ENCODE peak calls at places on chromosome 7, in four cellular contexts. D, U, C and O are unnamed samples.

GRCh38 chr7:129053938-129054437 is 923 bp downstream of the TNPO3 start:
- DNase-seq in D (no peak), U (no peak), C (no peak), O (no peak)

GRCh38 chr7:67466109-67466508 is 469.5 kb downstream of the TYW1 start:
- DNase-seq in D (no peak), U (no peak), C (no peak), O (no peak)

GRCh38 chr7:50607524-50608125 is 42.4 kb upstream of the DDC start:
- DNase-seq in D (no peak), U (no peak), C (no peak), O (no peak)

GRCh38 chr7:87110778-87111177 is 41.5 kb upstream of the DMTF1 start:
- DNase-seq in D (peak), U (no peak), C (no peak), O (peak)

GRCh38 chr7:6416516-6417145 is 31.1 kb downstream of the DAGLB start:
- DNase-seq in D (peak), U (peak), C (no peak), O (peak)

GRCh38 chr7:116354546-116355422 is 144.4 kb downstream of the TES start:
- DNase-seq in D (peak), U (peak), C (no peak), O (peak)

GRCh38 chr7:82600601-82601000 is 157.0 kb upstream of the CACNA2D1 start:
- DNase-seq in D (no peak), U (no peak), C (no peak), O (no peak)

GRCh38 chr7:55224111-55224510 is 141.0 kb upstream of the LANCL2 start:
- DNase-seq in D (no peak), U (no peak), C (no peak), O (no peak)

GRCh38 chr7:63900394-63901203 is 98.0 kb upstream of the ZNF722 start:
- DNase-seq in D (no peak), U (no peak), C (no peak), O (peak)

GRCh38 chr7:78099715-78100477 is 301.3 kb downstream of the PHTF2 start:
- DNase-seq in D (no peak), U (no peak), C (no peak), O (no peak)

GRCh38 chr7:35777121-35777520 is 23.7 kb upstream of the SEPTIN7 start:
- DNase-seq in D (no peak), U (no peak), C (no peak), O (no peak)

GRCh38 chr7:50869108-50869716 is 86.5 kb upstream of the GRB10 start:
- DNase-seq in D (peak), U (no peak), C (no peak), O (no peak)

GRCh38 chr7:83077328-83077727 is 85.4 kb downstream of the PCLO start:
- DNase-seq in D (no peak), U (no peak), C (no peak), O (no peak)

GRCh38 chr7:66145404-66145843 is 30.8 kb downstream of the CRCP start:
- DNase-seq in D (no peak), U (no peak), C (no peak), O (no peak)

GRCh38 chr7:94848531-94848930 is 58.9 kb upstream of the PPP1R9A start:
- DNase-seq in D (no peak), U (no peak), C (no peak), O (no peak)

GRCh38 chr7:23600251-23600650 is 3.1 kb downstream of the CCDC126 start:
- DNase-seq in D (no peak), U (no peak), C (no peak), O (no peak)

GRCh38 chr7:130063036-130063435 is 7.3 kb upstream of the KLHDC10 start:
- DNase-seq in D (peak), U (peak), C (no peak), O (peak)
- TF ChIP-seq RFX5 in D (no peak), U (no peak), C (no peak), O (no peak)

DNA sequence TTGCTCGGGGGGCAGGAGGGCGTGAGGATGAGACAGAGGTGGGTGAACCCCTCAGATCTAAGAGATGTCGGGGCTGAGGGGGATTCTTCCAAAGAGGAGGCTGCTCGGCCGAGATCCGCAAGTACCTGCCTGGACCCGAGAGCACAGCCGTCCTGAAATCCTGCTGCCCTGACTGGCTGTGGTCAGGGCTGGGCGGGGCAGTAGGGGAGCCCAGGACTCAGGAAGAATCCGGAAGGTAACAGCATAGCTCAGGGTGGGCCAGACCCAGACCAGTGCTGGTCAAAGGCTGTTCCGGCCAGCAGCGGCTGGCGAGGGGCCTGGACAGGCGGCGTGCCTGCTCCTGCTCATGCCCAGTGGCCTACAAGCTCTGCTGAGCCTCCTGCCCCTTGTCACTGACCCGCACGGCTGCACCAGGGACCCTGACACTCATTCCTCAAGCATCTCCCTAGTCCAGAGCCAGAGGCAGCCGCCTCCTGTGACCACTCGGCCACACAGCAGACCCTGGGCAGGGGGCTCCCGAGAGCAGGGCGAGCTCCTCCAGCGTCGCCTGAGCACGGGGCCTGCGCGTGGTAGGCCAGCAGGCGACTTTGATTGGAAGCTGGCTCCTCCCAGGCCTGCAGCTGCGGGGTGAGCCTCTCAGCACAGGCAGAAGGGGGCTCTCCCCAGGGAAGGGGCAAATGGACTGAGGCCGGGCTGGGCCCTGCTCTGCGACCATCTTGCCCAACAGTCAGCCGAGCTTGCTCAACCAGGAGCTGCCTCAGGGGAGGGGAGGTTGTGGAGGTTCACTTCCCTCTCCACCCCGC is 3.1 kb upstream of the ADAP1 start:
- DNase-seq in D (peak), U (no peak), C (no peak), O (no peak)
- TF ChIP-seq CBX5 in D (peak), U (no peak), C (no peak), O (no peak)

GRCh38 chr7:30321992-30322637 is 37.7 kb downstream of the ZNRF2 start:
- DNase-seq in D (no peak), U (no peak), C (peak), O (no peak)
- TF ChIP-seq HDAC6 in D (no peak), U (no peak), C (no peak), O (no peak)

GRCh38 chr7:73974948-73975926 is 52.7 kb upstream of the ELN start:
- DNase-seq in D (no peak), U (no peak), C (no peak), O (peak)

GRCh38 chr7:73976761-73977625 is 51.0 kb upstream of the ELN start:
- DNase-seq in D (no peak), U (no peak), C (no peak), O (peak)

GRCh38 chr7:73980206-73980605 is 47.8 kb upstream of the ELN start:
- DNase-seq in D (peak), U (no peak), C (no peak), O (no peak)

GRCh38 chr7:73977626-73978618 is 50.1 kb upstream of the ELN start:
- DNase-seq in D (peak), U (no peak), C (no peak), O (no peak)

GRCh38 chr7:73978681-73979563 is 49.1 kb upstream of the ELN start:
- DNase-seq in D (peak), U (peak), C (peak), O (peak)
- TF ChIP-seq RFX5 in D (no peak), U (no peak), C (no peak), O (no peak)

DNA sequence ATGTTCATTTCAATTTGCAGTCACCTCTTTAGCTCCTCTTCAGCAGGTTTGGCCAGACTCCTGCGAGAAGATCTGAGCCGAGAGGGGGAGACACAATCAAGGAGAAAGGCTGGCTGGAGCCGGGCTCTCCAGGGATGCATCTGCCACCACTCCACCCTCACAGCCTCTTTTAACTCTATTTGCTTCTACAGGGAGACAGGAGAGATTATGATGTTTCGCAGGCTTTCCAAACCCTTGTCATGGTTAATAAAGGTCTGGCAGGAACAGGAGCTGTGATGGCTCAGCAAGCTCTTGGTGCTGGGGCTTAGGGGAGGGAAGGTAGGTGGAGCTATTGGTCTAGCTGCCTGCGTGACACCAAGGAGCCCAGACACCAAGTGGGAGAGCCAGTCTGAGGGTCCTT is 448.1 kb upstream of the PODXL start:
- DNase-seq in D (no peak), U (no peak), C (no peak), O (no peak)
- TF ChIP-seq CBX5 in D (no peak), U (no peak), C (no peak), O (no peak)